ENCODE peak calls at places on chromosome 22, in eight cellular contexts. D, Y, H, Q, K, N, P and Z are unnamed samples.

GRCh38 chr22:11629661-11630385 is 3898.2 kb upstream of the OR11H1 start:
- DNase-seq in D (no peak), P (no peak), Y (peak; percentile 79), Q (no peak), N (no peak), K (no peak), H (no peak), Z (no peak)

GRCh38 chr22:50089231-50090140 is at the start of gene MOV10L1:
- DNase-seq in N (peak; percentile 34), P (no peak), K (no peak), Q (no peak), Y (peak; percentile 81), H (no peak), D (no peak), Z (no peak)

GRCh38 chr22:27880778-27881394 is 38.2 kb downstream of the PITPNB start:
- DNase-seq in Q (no peak), N (peak; percentile 71), P (peak; percentile 10), H (peak; percentile 3), Y (no peak), D (peak; percentile 54), K (no peak), Z (peak; percentile 33)

GRCh38 chr22:23781533-23781932 is 5.2 kb upstream of the SMARCB1 start:
- DNase-seq in D (no peak), Y (no peak), Q (no peak), N (peak; percentile 52), H (no peak), P (peak; percentile 73), K (no peak), Z (no peak)

GRCh38 chr22:39543095-39543494 is 10.5 kb upstream of the RPS19BP1 start:
- DNase-seq in D (peak; percentile 71), Q (no peak), Y (no peak), K (no peak), P (no peak), H (no peak), N (no peak), Z (peak; percentile 57)

GRCh38 chr22:32544953-32545558 is 70.4 kb downstream of the FBXO7 start:
- DNase-seq in D (no peak), Q (no peak), H (no peak), N (peak; percentile 74), P (no peak), Y (no peak), K (no peak), Z (no peak)

GRCh38 chr22:43566021-43566420 is 154.2 kb downstream of the MPPED1 start:
- DNase-seq in K (no peak), Q (no peak), D (no peak), H (no peak), P (no peak), N (peak; percentile 2), Y (no peak), Z (no peak)

GRCh38 chr22:26435327-26436093 is 6.5 kb downstream of the ASPHD2 start:
- DNase-seq in P (no peak), Q (no peak), D (no peak), H (no peak), K (no peak), N (no peak), Y (no peak), Z (no peak)

GRCh38 chr22:50271519-50271970 is 1.4 kb upstream of the MAPK11 start:
- DNase-seq in N (peak; percentile 63), K (peak; percentile 52), H (peak; percentile 64), Y (peak; percentile 90), P (no peak), D (peak; percentile 81), Q (no peak), Z (peak; percentile 88)

GRCh38 chr22:22196833-22197477 is 47.6 kb upstream of the VPREB1 start:
- DNase-seq in Q (no peak), D (no peak), P (no peak), H (no peak), Y (no peak), K (no peak), N (no peak), Z (no peak)

GRCh38 chr22:50138036-50138435 is 32.5 kb upstream of the PANX2 start:
- DNase-seq in H (no peak), K (no peak), Y (no peak), D (no peak), Q (no peak), N (no peak), P (no peak), Z (no peak)

GRCh38 chr22:27420817-27421361 is 380.7 kb downstream of the MN1 start:
- DNase-seq in Y (no peak), Q (no peak), D (no peak), N (peak; percentile 98), P (peak; percentile 15), K (no peak), H (no peak), Z (no peak)

GRCh38 chr22:28075260-28075981 is 156.4 kb upstream of the PITPNB start:
- DNase-seq in P (peak; percentile 5), N (peak; percentile 90), D (no peak), Q (no peak), K (no peak), H (no peak), Y (no peak), Z (no peak)

GRCh38 chr22:27718186-27719032 is 83.1 kb downstream of the MN1 start:
- DNase-seq in Y (no peak), H (no peak), K (no peak), D (peak; percentile 44), Q (no peak), P (peak; percentile 70), N (peak; percentile 96), Z (peak; percentile 17)

GRCh38 chr22:47437110-47437509 is 674.7 kb downstream of the TBC1D22A start:
- DNase-seq in K (no peak), Y (no peak), Q (no peak), N (no peak), D (no peak), P (no peak), H (no peak), Z (no peak)

GRCh38 chr22:41862160-41862529 is 29.2 kb downstream of the SREBF2 start:
- DNase-seq in Y (no peak), K (peak; percentile 29), P (no peak), N (peak; percentile 18), D (no peak), Q (no peak), H (no peak), Z (peak; percentile 22)

GRCh38 chr22:43923631-43924548 is at the start of gene PNPLA3:
- DNase-seq in H (peak; percentile 85), N (peak; percentile 88), K (peak; percentile 71), Y (peak; percentile 93), D (peak; percentile 96), Q (peak; percentile 58), P (peak; percentile 70), Z (peak; percentile 98)